ENCODE peak calls at places on chromosome 6, in six cellular contexts. Q is stromal cell of bone marrow; F is ELR; I is stimulated activated CD8-positive, alpha-beta memory T cell treated with anti-CD3 and anti-CD28 coated beads, Interleukin-15, amount 100 ng/mL, for 1 hour; G is left cardiac atrium; X is AG04449. A is an unnamed sample.

GRCh38 chr6:152295346-152295745 is 341.8 kb downstream of the SYNE1 start:
- DNase-seq in I (no peak), G (no peak), Q (peak), F (peak), X (no peak), A (peak)

GRCh38 chr6:21885101-21885500 is 291.6 kb downstream of the SOX4 start:
- DNase-seq in I (no peak), G (no peak), F (no peak), Q (no peak), X (no peak), A (no peak)

GRCh38 chr6:136438445-136438844 is 111.8 kb downstream of the MAP7 start:
- DNase-seq in I (no peak), X (no peak), G (no peak), Q (no peak), F (no peak), A (no peak)

GRCh38 chr6:113994934-113995342 is 24.0 kb upstream of the HDAC2 start:
- DNase-seq in Q (peak), X (peak), G (no peak), F (peak), I (no peak), A (peak)

GRCh38 chr6:137378100-137378390 is 116.1 kb downstream of the OLIG3 start:
- DNase-seq in Q (no peak), X (no peak), I (no peak), F (no peak), G (no peak), A (no peak)

GRCh38 chr6:38524436-38525145 is 115.1 kb downstream of the BTBD9 start:
- DNase-seq in F (peak), X (no peak), I (no peak), Q (no peak), G (no peak), A (no peak)

GRCh38 chr6:122789862-122790739 is 1.0 kb downstream of the SMPDL3A start:
- DNase-seq in I (no peak), G (peak), Q (no peak), F (peak), X (no peak), A (no peak)

GRCh38 chr6:72974276-72974675 is 251.0 kb downstream of the KHDC1L start:
- DNase-seq in X (no peak), F (no peak), G (no peak), I (no peak), Q (no peak), A (no peak)

A was measured in HFFc6.